ENCODE peak calls at places on chromosome 6, in seven cellular contexts. One of them, this sample, is unnamed.

GRCh38 chr6:137819740-137820139 is 47.3 kb upstream of the TNFAIP3 start:
- DNase-seq in head of caudate nucleus: no peak
- DNase-seq in astrocyte: no peak
- DNase-seq in T-helper 2 cell: peak
- DNase-seq in glutamatergic neuron: no peak
- DNase-seq in MCF 10A: no peak
- DNase-seq in neuronal stem cell: no peak
- DNase-seq in this sample: no peak

GRCh38 chr6:8939615-8940014 is 504.3 kb upstream of the SLC35B3 start:
- DNase-seq in head of caudate nucleus: no peak
- DNase-seq in astrocyte: no peak
- DNase-seq in T-helper 2 cell: no peak
- DNase-seq in glutamatergic neuron: no peak
- DNase-seq in MCF 10A: no peak
- DNase-seq in neuronal stem cell: no peak
- DNase-seq in this sample: no peak

GRCh38 chr6:24824142-24824755 is 25.5 kb upstream of the ARMH2 start:
- DNase-seq in head of caudate nucleus: no peak
- DNase-seq in astrocyte: no peak
- DNase-seq in T-helper 2 cell: no peak
- DNase-seq in glutamatergic neuron: no peak
- DNase-seq in MCF 10A: no peak
- DNase-seq in neuronal stem cell: no peak
- DNase-seq in this sample: no peak

GRCh38 chr6:158270389-158271127 is 41.7 kb upstream of the TULP4 start:
- DNase-seq in head of caudate nucleus: peak
- DNase-seq in astrocyte: no peak
- DNase-seq in T-helper 2 cell: no peak
- DNase-seq in glutamatergic neuron: no peak
- DNase-seq in MCF 10A: no peak
- DNase-seq in neuronal stem cell: no peak
- DNase-seq in this sample: no peak

GRCh38 chr6:164010446-164011071 is 596.0 kb downstream of the QKI start:
- DNase-seq in head of caudate nucleus: peak
- DNase-seq in astrocyte: peak
- DNase-seq in T-helper 2 cell: no peak
- DNase-seq in glutamatergic neuron: no peak
- DNase-seq in MCF 10A: no peak
- DNase-seq in neuronal stem cell: no peak
- DNase-seq in this sample: no peak

GRCh38 chr6:113636357-113636824 is 220.8 kb upstream of the MARCKS start:
- DNase-seq in head of caudate nucleus: no peak
- DNase-seq in astrocyte: peak
- DNase-seq in T-helper 2 cell: no peak
- DNase-seq in glutamatergic neuron: no peak
- DNase-seq in MCF 10A: no peak
- DNase-seq in neuronal stem cell: no peak
- DNase-seq in this sample: no peak

GRCh38 chr6:32329141-32329540 is 42.6 kb downstream of the TSBP1 start:
- DNase-seq in head of caudate nucleus: no peak
- DNase-seq in astrocyte: no peak
- DNase-seq in T-helper 2 cell: no peak
- DNase-seq in glutamatergic neuron: no peak
- DNase-seq in MCF 10A: no peak
- DNase-seq in neuronal stem cell: no peak
- DNase-seq in this sample: no peak

GRCh38 chr6:39961178-39961577 is 26.9 kb upstream of the MOCS1 start:
- DNase-seq in head of caudate nucleus: no peak
- DNase-seq in astrocyte: peak
- DNase-seq in T-helper 2 cell: no peak
- DNase-seq in glutamatergic neuron: no peak
- DNase-seq in MCF 10A: no peak
- DNase-seq in neuronal stem cell: no peak
- DNase-seq in this sample: no peak

GRCh38 chr6:43806041-43806757 is 36.2 kb downstream of the VEGFA start:
- DNase-seq in head of caudate nucleus: no peak
- DNase-seq in astrocyte: no peak
- DNase-seq in T-helper 2 cell: no peak
- DNase-seq in glutamatergic neuron: no peak
- DNase-seq in MCF 10A: peak
- DNase-seq in neuronal stem cell: no peak
- DNase-seq in this sample: no peak

GRCh38 chr6:16511723-16512584 is 249.3 kb downstream of the ATXN1 start:
- DNase-seq in head of caudate nucleus: no peak
- DNase-seq in astrocyte: no peak
- DNase-seq in T-helper 2 cell: peak
- DNase-seq in glutamatergic neuron: no peak
- DNase-seq in MCF 10A: no peak
- DNase-seq in neuronal stem cell: no peak
- DNase-seq in this sample: no peak

GRCh38 chr6:134850906-134851305 is 99.0 kb downstream of the ALDH8A1 start:
- DNase-seq in head of caudate nucleus: no peak
- DNase-seq in astrocyte: peak
- DNase-seq in T-helper 2 cell: no peak
- DNase-seq in glutamatergic neuron: no peak
- DNase-seq in MCF 10A: no peak
- DNase-seq in neuronal stem cell: no peak
- DNase-seq in this sample: no peak

GRCh38 chr6:42564496-42564890 is 664 bp downstream of the UBR2 start:
- DNase-seq in head of caudate nucleus: no peak
- DNase-seq in astrocyte: no peak
- DNase-seq in T-helper 2 cell: no peak
- DNase-seq in glutamatergic neuron: no peak
- DNase-seq in MCF 10A: no peak
- DNase-seq in neuronal stem cell: no peak
- DNase-seq in this sample: no peak

GRCh38 chr6:134436281-134436815 is 118.4 kb upstream of the SGK1 start:
- DNase-seq in head of caudate nucleus: peak
- DNase-seq in astrocyte: peak
- DNase-seq in T-helper 2 cell: no peak
- DNase-seq in glutamatergic neuron: no peak
- DNase-seq in MCF 10A: peak
- DNase-seq in neuronal stem cell: no peak
- DNase-seq in this sample: no peak

GRCh38 chr6:44725070-44725469 is 337.6 kb downstream of the CDC5L start:
- DNase-seq in head of caudate nucleus: no peak
- DNase-seq in astrocyte: no peak
- DNase-seq in T-helper 2 cell: no peak
- DNase-seq in glutamatergic neuron: no peak
- DNase-seq in MCF 10A: no peak
- DNase-seq in neuronal stem cell: no peak
- DNase-seq in this sample: peak

GRCh38 chr6:32118782-32119628 is 9.0 kb downstream of the ATF6B start:
- DNase-seq in head of caudate nucleus: peak
- DNase-seq in astrocyte: peak
- DNase-seq in T-helper 2 cell: peak
- DNase-seq in glutamatergic neuron: peak
- DNase-seq in MCF 10A: peak
- DNase-seq in neuronal stem cell: peak
- DNase-seq in this sample: peak

GRCh38 chr6:109121411-109121810 is 26.1 kb downstream of the CEP57L1 start:
- DNase-seq in head of caudate nucleus: no peak
- DNase-seq in astrocyte: peak
- DNase-seq in T-helper 2 cell: no peak
- DNase-seq in glutamatergic neuron: no peak
- DNase-seq in MCF 10A: no peak
- DNase-seq in neuronal stem cell: no peak
- DNase-seq in this sample: no peak

GRCh38 chr6:140205795-140206593 is 831.5 kb upstream of the CITED2 start:
- DNase-seq in head of caudate nucleus: no peak
- DNase-seq in astrocyte: no peak
- DNase-seq in T-helper 2 cell: no peak
- DNase-seq in glutamatergic neuron: no peak
- DNase-seq in MCF 10A: no peak
- DNase-seq in neuronal stem cell: no peak
- DNase-seq in this sample: no peak

GRCh38 chr6:157227202-157228166 is 95.8 kb downstream of the TMEM242 start:
- DNase-seq in head of caudate nucleus: no peak
- DNase-seq in astrocyte: no peak
- DNase-seq in T-helper 2 cell: no peak
- DNase-seq in glutamatergic neuron: no peak
- DNase-seq in MCF 10A: no peak
- DNase-seq in neuronal stem cell: no peak
- DNase-seq in this sample: peak

GRCh38 chr6:75101896-75102680 is 103.8 kb downstream of the COL12A1 start:
- DNase-seq in head of caudate nucleus: no peak
- DNase-seq in astrocyte: peak
- DNase-seq in T-helper 2 cell: no peak
- DNase-seq in glutamatergic neuron: no peak
- DNase-seq in MCF 10A: peak
- DNase-seq in neuronal stem cell: no peak
- DNase-seq in this sample: no peak

GRCh38 chr6:135506270-135506997 is 8.9 kb upstream of the AHI1 start:
- DNase-seq in head of caudate nucleus: no peak
- DNase-seq in astrocyte: peak
- DNase-seq in T-helper 2 cell: peak
- DNase-seq in glutamatergic neuron: no peak
- DNase-seq in MCF 10A: peak
- DNase-seq in neuronal stem cell: no peak
- DNase-seq in this sample: no peak

This sample was measured in ecto neural progenitor cell.